ENCODE peak calls at places on chromosomes 3 and 15, in four cellular contexts. One of them, this sample, is unnamed.
A peak's percentile ranks its signal among the peaks of the same experiment; 100 is the strongest.

GRCh38 chr3:46811615-46812236 is 51.5 kb downstream of the MYL3 start:
- DNase-seq in SK-N-SH: peak; percentile 37
- DNase-seq in HepG2: no peak
- DNase-seq in GM12878: no peak
- DNase-seq in this sample: peak; percentile 31

GRCh38 chr15:65033659-65034269 is 4.3 kb upstream of the MTFMT start:
- DNase-seq in SK-N-SH: peak; percentile 47
- DNase-seq in HepG2: peak; percentile 63
- DNase-seq in GM12878: no peak
- DNase-seq in this sample: no peak

GRCh38 chr3:171569571-171570132 is 109.4 kb upstream of the TNIK start:
- DNase-seq in SK-N-SH: no peak
- DNase-seq in HepG2: no peak
- DNase-seq in GM12878: no peak
- DNase-seq in this sample: no peak

GRCh38 chr15:40002295-40002694 is 36.7 kb downstream of the SRP14 start:
- DNase-seq in SK-N-SH: no peak
- DNase-seq in HepG2: peak; percentile 99
- DNase-seq in GM12878: no peak
- DNase-seq in this sample: no peak

GRCh38 chr15:76285241-76285825 is 25.9 kb downstream of the ETFA start:
- DNase-seq in SK-N-SH: peak; percentile 38
- DNase-seq in HepG2: peak; percentile 4
- DNase-seq in GM12878: no peak
- DNase-seq in this sample: no peak

GRCh38 chr15:38610748-38611147 is 46.1 kb upstream of the RASGRP1 start:
- DNase-seq in SK-N-SH: no peak
- DNase-seq in HepG2: no peak
- DNase-seq in GM12878: no peak
- DNase-seq in this sample: no peak

GRCh38 chr3:41176554-41176953 is 22.8 kb upstream of the CTNNB1 start:
- DNase-seq in SK-N-SH: no peak
- DNase-seq in HepG2: no peak
- DNase-seq in GM12878: no peak
- DNase-seq in this sample: no peak

GRCh38 chr3:148605551-148605950 is 92.2 kb upstream of the AGTR1 start:
- DNase-seq in SK-N-SH: no peak
- DNase-seq in HepG2: no peak
- DNase-seq in GM12878: no peak
- DNase-seq in this sample: no peak

GRCh38 chr3:11654166-11654565 is 10.5 kb upstream of the VGLL4 start:
- DNase-seq in SK-N-SH: no peak
- DNase-seq in HepG2: no peak
- DNase-seq in GM12878: no peak
- DNase-seq in this sample: no peak

GRCh38 chr15:51111061-51111460 is 16.4 kb upstream of the TNFAIP8L3 start:
- DNase-seq in SK-N-SH: no peak
- DNase-seq in HepG2: no peak
- DNase-seq in GM12878: no peak
- DNase-seq in this sample: no peak

GRCh38 chr15:93829115-93829849 is 402.1 kb upstream of the MCTP2 start:
- DNase-seq in SK-N-SH: peak; percentile 36
- DNase-seq in HepG2: no peak
- DNase-seq in GM12878: no peak
- DNase-seq in this sample: no peak

GRCh38 chr15:40379853-40380252 is 2.7 kb upstream of the KNSTRN start:
- DNase-seq in SK-N-SH: no peak
- DNase-seq in HepG2: peak; percentile 41
- DNase-seq in GM12878: no peak
- DNase-seq in this sample: no peak

GRCh38 chr15:78239811-78240210 is 5.4 kb upstream of the ACSBG1 start:
- DNase-seq in SK-N-SH: no peak
- DNase-seq in HepG2: no peak
- DNase-seq in GM12878: no peak
- DNase-seq in this sample: no peak

GRCh38 chr3:14845180-14845579 is 26.4 kb downstream of the FGD5 start:
- DNase-seq in SK-N-SH: no peak
- DNase-seq in HepG2: no peak
- DNase-seq in GM12878: no peak
- DNase-seq in this sample: no peak

GRCh38 chr3:16303037-16303436 is 38.0 kb downstream of the OXNAD1 start:
- DNase-seq in SK-N-SH: no peak
- DNase-seq in HepG2: no peak
- DNase-seq in GM12878: no peak
- DNase-seq in this sample: no peak

GRCh38 chr3:16302082-16302631 is 37.1 kb downstream of the OXNAD1 start:
- DNase-seq in SK-N-SH: no peak
- DNase-seq in HepG2: no peak
- DNase-seq in GM12878: no peak
- DNase-seq in this sample: no peak

GRCh38 chr3:16307832-16308531 is 43.0 kb downstream of the OXNAD1 start:
- DNase-seq in SK-N-SH: no peak
- DNase-seq in HepG2: no peak
- DNase-seq in GM12878: no peak
- DNase-seq in this sample: no peak

GRCh38 chr3:16304065-16305010 is 39.3 kb downstream of the OXNAD1 start:
- DNase-seq in SK-N-SH: no peak
- DNase-seq in HepG2: no peak
- DNase-seq in GM12878: no peak
- DNase-seq in this sample: no peak

GRCh38 chr3:16305121-16305541 is 40.1 kb downstream of the OXNAD1 start:
- DNase-seq in SK-N-SH: no peak
- DNase-seq in HepG2: no peak
- DNase-seq in GM12878: no peak
- DNase-seq in this sample: no peak
- TF ChIP-seq TCF12 in SK-N-SH: no peak
- TF ChIP-seq TCF12 in HepG2: no peak
- TF ChIP-seq TCF12 in GM12878: no peak
- TF ChIP-seq TCF12 in this sample: no peak

GRCh38 chr3:184379375-184380209 is at the start of gene CHRD:
- DNase-seq in SK-N-SH: no peak
- DNase-seq in HepG2: no peak
- DNase-seq in GM12878: no peak
- DNase-seq in this sample: no peak

GRCh38 chr3:184378650-184379374 is 805 bp upstream of the THPO start:
- DNase-seq in SK-N-SH: no peak
- DNase-seq in HepG2: no peak
- DNase-seq in GM12878: no peak
- DNase-seq in this sample: no peak

GRCh38 chr3:184375747-184376495 is 2.1 kb downstream of the THPO start:
- DNase-seq in SK-N-SH: no peak
- DNase-seq in HepG2: no peak
- DNase-seq in GM12878: no peak
- DNase-seq in this sample: no peak

GRCh38 chr3:184377374-184377773 is 633 bp downstream of the THPO start:
- DNase-seq in SK-N-SH: no peak
- DNase-seq in HepG2: peak; percentile 23
- DNase-seq in GM12878: no peak
- DNase-seq in this sample: no peak

DNA sequence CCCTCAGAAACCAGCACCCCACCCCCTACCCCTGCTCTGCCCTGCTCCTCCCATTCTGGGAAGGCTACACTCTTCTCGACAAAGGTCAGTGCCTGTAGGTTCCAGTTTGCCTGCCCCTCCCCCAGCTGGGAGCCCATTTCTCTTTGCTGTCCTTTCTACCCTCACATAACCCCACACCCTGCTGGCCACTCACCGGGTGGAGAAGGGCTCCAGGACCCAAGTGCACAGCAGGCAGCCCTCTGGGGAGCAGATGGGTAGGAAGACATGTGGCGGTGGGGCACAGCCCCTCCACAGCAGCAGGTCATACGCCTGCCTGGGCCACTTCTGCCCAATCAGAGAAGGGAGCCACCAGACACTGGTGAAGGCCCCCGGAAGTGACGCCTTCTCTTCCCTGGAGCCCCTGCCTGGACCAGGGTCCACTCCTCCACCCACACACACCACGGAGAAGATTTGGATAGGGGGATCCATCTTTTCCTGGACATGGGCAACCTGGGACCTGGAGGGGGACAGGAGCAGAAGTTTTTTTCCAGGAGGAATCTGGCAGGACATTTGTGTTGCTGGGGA is at the start of gene THPO:
- DNase-seq in SK-N-SH: no peak
- DNase-seq in HepG2: peak; percentile 90
- DNase-seq in GM12878: no peak
- DNase-seq in this sample: no peak
- TF ChIP-seq TCF12 in SK-N-SH: no peak
- TF ChIP-seq TCF12 in HepG2: no peak
- TF ChIP-seq TCF12 in GM12878: no peak
- TF ChIP-seq TCF12 in this sample: no peak

GRCh38 chr3:128012050-128012449 is 40.2 kb upstream of the SEC61A1 start:
- DNase-seq in SK-N-SH: no peak
- DNase-seq in HepG2: no peak
- DNase-seq in GM12878: no peak
- DNase-seq in this sample: no peak
- TF ChIP-seq TCF12 in SK-N-SH: no peak
- TF ChIP-seq TCF12 in HepG2: no peak
- TF ChIP-seq TCF12 in GM12878: no peak
- TF ChIP-seq TCF12 in this sample: no peak

GRCh38 chr15:100295939-100296338 is 45.8 kb downstream of the ADAMTS17 start:
- DNase-seq in SK-N-SH: no peak
- DNase-seq in HepG2: no peak
- DNase-seq in GM12878: no peak
- DNase-seq in this sample: no peak

GRCh38 chr15:100291106-100291505 is 50.7 kb downstream of the ADAMTS17 start:
- DNase-seq in SK-N-SH: no peak
- DNase-seq in HepG2: no peak
- DNase-seq in GM12878: no peak
- DNase-seq in this sample: no peak

GRCh38 chr15:100297812-100298211 is 44.0 kb downstream of the ADAMTS17 start:
- DNase-seq in SK-N-SH: no peak
- DNase-seq in HepG2: no peak
- DNase-seq in GM12878: no peak
- DNase-seq in this sample: no peak

GRCh38 chr15:100292010-100292409 is 49.8 kb downstream of the ADAMTS17 start:
- DNase-seq in SK-N-SH: no peak
- DNase-seq in HepG2: no peak
- DNase-seq in GM12878: no peak
- DNase-seq in this sample: no peak
- TF ChIP-seq TCF12 in SK-N-SH: no peak
- TF ChIP-seq TCF12 in HepG2: no peak
- TF ChIP-seq TCF12 in GM12878: no peak
- TF ChIP-seq TCF12 in this sample: no peak

DNA sequence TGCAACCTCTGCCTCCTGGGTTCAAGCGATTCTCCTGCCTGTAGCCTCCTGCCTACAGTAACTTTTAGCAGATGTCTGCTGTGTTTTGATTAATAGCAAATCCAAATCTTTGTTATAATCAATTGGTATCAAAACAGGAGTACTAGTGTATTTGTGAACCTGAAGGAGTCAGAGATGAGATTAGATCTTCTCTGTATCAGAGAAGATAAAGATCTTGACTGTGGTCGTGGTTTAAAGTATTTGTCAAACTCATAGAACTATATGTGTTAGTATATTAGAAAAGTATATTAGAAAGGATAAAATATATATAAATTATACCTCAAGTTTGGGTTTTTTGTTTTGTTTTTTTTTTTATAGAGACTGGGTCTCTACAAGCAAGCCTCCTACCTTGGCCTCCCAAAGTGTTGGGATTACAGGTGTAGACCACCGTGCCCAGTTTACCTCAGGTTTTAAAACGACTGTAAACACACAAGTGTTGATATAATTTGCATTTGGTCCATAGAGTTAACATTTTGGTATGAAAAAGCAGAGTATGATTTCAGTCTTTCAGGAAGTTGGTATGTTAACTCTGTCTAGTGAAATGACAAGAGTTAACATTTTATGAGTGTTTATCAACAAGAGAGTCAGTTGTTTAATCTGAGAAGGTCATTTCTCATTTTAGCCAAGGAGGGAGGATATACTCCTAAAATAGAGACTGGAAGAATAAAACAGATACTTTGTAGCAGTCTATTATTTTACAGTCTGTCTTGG is 18.3 kb downstream of the RTF1 start:
- DNase-seq in SK-N-SH: no peak
- DNase-seq in HepG2: no peak
- DNase-seq in GM12878: no peak
- DNase-seq in this sample: no peak
- TF ChIP-seq TCF12 in SK-N-SH: no peak
- TF ChIP-seq TCF12 in HepG2: no peak
- TF ChIP-seq TCF12 in GM12878: no peak
- TF ChIP-seq TCF12 in this sample: no peak